ENCODE peak calls at places on chromosomes 5 and 9, in seven cellular contexts. B is hepatocyte, N is nephron progenitor cell, E is HFFc6, T is PC-3, G is AG09319, F is cardiac fibroblast. O is an unnamed sample.

GRCh38 chr9:134536101-134536900 is 105.3 kb upstream of the COL5A1 start:
- DNase-seq in F (peak), E (peak), N (no peak), G (no peak), B (peak), T (peak), O (no peak)

GRCh38 chr5:60223342-60223741 is 329.8 kb upstream of the PDE4D start:
- DNase-seq in F (no peak), G (no peak), B (no peak), N (no peak), E (no peak), T (peak), O (no peak)

GRCh38 chr9:91768507-91768906 is 181.5 kb downstream of the ROR2 start:
- DNase-seq in N (no peak), F (no peak), B (no peak), E (no peak), T (no peak), G (no peak), O (no peak)

GRCh38 chr5:141476132-141476909 is 555 bp downstream of the PCDHGC3 start:
- DNase-seq in E (peak), F (peak), N (peak), T (no peak), G (peak), B (peak), O (peak)

GRCh38 chr5:148831590-148832565 is 5.5 kb downstream of the ADRB2 start:
- DNase-seq in B (no peak), E (no peak), T (peak), G (no peak), F (no peak), N (no peak), O (no peak)

GRCh38 chr5:42840279-42840678 is 28.6 kb upstream of the SELENOP start:
- DNase-seq in N (no peak), B (peak), E (peak), G (peak), T (no peak), F (peak), O (no peak)

GRCh38 chr9:91207889-91208651 is 153.6 kb downstream of the AUH start:
- DNase-seq in B (no peak), G (no peak), N (no peak), E (no peak), F (peak), T (no peak), O (no peak)

GRCh38 chr5:14438195-14438606 is 143.4 kb upstream of the OTULINL start:
- DNase-seq in N (no peak), T (no peak), F (no peak), E (no peak), B (no peak), G (no peak), O (no peak)

GRCh38 chr5:53373420-53374188 is 106.8 kb upstream of the FST start:
- DNase-seq in T (no peak), F (peak), B (no peak), N (no peak), G (no peak), E (peak), O (no peak)

GRCh38 chr9:128809831-128810230 is 8.5 kb upstream of the ENDOG start:
- DNase-seq in T (no peak), F (no peak), B (no peak), N (no peak), G (no peak), E (no peak), O (no peak)
- TF ChIP-seq CTCF in T (no peak), F (peak), B (no peak), N (no peak), G (no peak), E (no peak), O (no peak)

DNA sequence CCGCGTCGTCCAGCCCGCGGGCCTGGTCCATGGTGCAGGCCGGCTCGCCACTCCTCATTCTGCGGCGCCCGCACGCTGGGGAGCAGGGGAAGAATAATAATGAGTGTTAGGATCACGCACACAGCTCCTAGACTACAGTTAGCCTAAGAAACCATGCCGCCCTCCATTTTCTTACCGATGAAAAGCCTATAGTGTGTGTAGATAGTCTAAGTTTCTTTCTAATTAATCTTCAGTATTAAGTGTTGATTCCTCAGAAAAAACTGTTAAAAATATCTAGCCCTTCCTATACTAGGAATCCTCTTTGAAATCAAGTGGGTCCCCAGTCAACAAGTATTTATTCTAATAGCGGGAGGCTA is 9.3 kb downstream of the ZBED3 start:
- DNase-seq in F (no peak), E (no peak), T (no peak), G (no peak), B (no peak), N (no peak), O (no peak)
- TF ChIP-seq CTCF in F (no peak), E (peak), T (no peak), G (no peak), B (no peak), N (no peak), O (no peak)

DNA sequence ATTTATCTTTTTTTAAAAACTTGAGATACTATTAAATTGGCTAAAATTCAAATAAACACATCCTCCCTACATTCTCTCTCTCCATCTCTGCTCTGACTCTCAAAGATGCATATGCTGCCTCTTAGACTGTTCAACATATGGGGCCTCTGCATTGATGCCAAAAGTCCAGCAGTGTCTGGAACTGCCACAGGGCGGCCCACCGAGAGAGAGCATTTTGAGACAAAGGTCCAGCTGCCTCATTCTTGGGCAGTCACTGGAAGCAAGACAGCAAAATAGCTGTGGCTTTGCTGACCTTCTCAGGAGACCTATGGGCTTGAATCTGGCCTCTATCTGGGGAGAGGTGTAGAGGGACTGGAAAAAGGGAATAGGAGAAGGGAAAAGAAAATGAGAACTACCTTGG is 12.9 kb upstream of the TSSK1B start:
- DNase-seq in E (peak), B (no peak), F (peak), G (no peak), T (peak), N (no peak), O (peak)
- TF ChIP-seq CTCF in E (peak), B (peak), F (peak), G (no peak), T (peak), N (peak), O (peak)

GRCh38 chr5:23405316-23406068 is 101.9 kb upstream of the PRDM9 start:
- DNase-seq in F (peak), B (no peak), T (peak), G (no peak), E (no peak), N (no peak), O (no peak)
- TF ChIP-seq CTCF in F (peak), B (no peak), T (peak), G (no peak), E (no peak), N (no peak), O (no peak)

O was measured in Calu3.